ENCODE peak calls at places on chromosome 2, in seven cellular contexts. R, X, N, A, W, D and L are unnamed samples.

GRCh38 chr2:25044990-25045389 is 3.1 kb downstream of the EFR3B start:
- DNase-seq in R (no peak), X (no peak), N (no peak), A (no peak), W (no peak), D (peak; percentile 24), L (no peak)

GRCh38 chr2:224909885-224910517 is 132.3 kb downstream of the DOCK10 start:
- DNase-seq in R (no peak), X (peak; percentile 46), N (no peak), A (peak; percentile 81), W (no peak), D (peak; percentile 30), L (no peak)

GRCh38 chr2:27884546-27884945 is 5.6 kb downstream of the RBKS start:
- DNase-seq in R (no peak), X (no peak), N (no peak), A (no peak), W (no peak), D (no peak), L (no peak)

GRCh38 chr2:216936954-216937357 is 77.1 kb upstream of the TNP1 start:
- DNase-seq in R (no peak), X (peak; percentile 80), N (no peak), A (no peak), W (no peak), D (no peak), L (no peak)

GRCh38 chr2:237732790-237733349 is 65.7 kb upstream of the RBM44 start:
- DNase-seq in R (no peak), X (no peak), N (no peak), A (no peak), W (no peak), D (no peak), L (no peak)

GRCh38 chr2:200702646-200703118 is 109.0 kb upstream of the BZW1 start:
- DNase-seq in R (peak; percentile 21), X (no peak), N (peak; percentile 74), A (no peak), W (no peak), D (no peak), L (peak; percentile 16)

GRCh38 chr2:126945118-126945517 is 46.4 kb downstream of the TEX51 start:
- DNase-seq in R (no peak), X (no peak), N (no peak), A (no peak), W (no peak), D (no peak), L (no peak)

GRCh38 chr2:111946294-111947114 is 48.1 kb downstream of the MERTK start:
- DNase-seq in R (no peak), X (peak; percentile 80), N (no peak), A (peak; percentile 96), W (peak; percentile 27), D (no peak), L (no peak)

GRCh38 chr2:71829008-71829407 is 318.7 kb downstream of the CYP26B1 start:
- DNase-seq in R (no peak), X (no peak), N (no peak), A (no peak), W (no peak), D (no peak), L (no peak)

GRCh38 chr2:172085460-172086159 is at the start of gene DLX1:
- DNase-seq in R (no peak), X (no peak), N (no peak), A (no peak), W (no peak), D (no peak), L (no peak)